ENCODE peak calls at places on chromosomes 2 and 18, in five cellular contexts. Z is mucosa of descending colon, P is K562, B is A673, N is pancreas. X is an unnamed sample. For H3K36me3 and H3K4me1, the result is how much of the 10 kb centered on the place peaks cover.

GRCh38 chr2:1739961-1740713 is 4.2 kb downstream of the PXDN start:
- DNase-seq in Z (peak), P (no peak), B (no peak), N (no peak), X (no peak)

GRCh38 chr2:157839162-157839801 is 36.8 kb downstream of the ACVR1 start:
- DNase-seq in Z (no peak), P (peak), B (peak), N (no peak), X (no peak)

GRCh38 chr2:184187421-184187971 is 410.8 kb upstream of the ZNF804A start:
- DNase-seq in Z (no peak), P (no peak), B (no peak), N (no peak), X (no peak)

GRCh38 chr2:207995887-207996286 is 29.4 kb downstream of the PLEKHM3 start:
- DNase-seq in Z (no peak), P (no peak), B (no peak), N (no peak), X (no peak)

GRCh38 chr2:233061591-233062446 is 1.7 kb downstream of the INPP5D start:
- DNase-seq in Z (peak), P (peak), B (no peak), N (no peak), X (no peak)

GRCh38 chr18:49335677-49336076 is 124.8 kb downstream of the DYM start:
- DNase-seq in Z (peak), P (peak), B (peak), N (no peak), X (peak)

GRCh38 chr18:49698596-49699025 is 114.7 kb downstream of the ACAA2 start:
- DNase-seq in Z (no peak), P (no peak), B (no peak), N (no peak), X (no peak)

GRCh38 chr2:3040066-3040428 is 337.6 kb downstream of the EIPR1 start:
- DNase-seq in Z (no peak), P (no peak), B (no peak), N (no peak), X (no peak)

GRCh38 chr2:88265352-88265960 is 95.3 kb downstream of the THNSL2 start:
- DNase-seq in Z (no peak), P (peak), B (peak), N (no peak), X (no peak)

GRCh38 chr2:153074207-153074606 is 355.8 kb downstream of the ARL6IP6 start:
- DNase-seq in Z (no peak), P (no peak), B (no peak), N (no peak), X (no peak)

GRCh38 chr2:11692966-11693521 is 23.0 kb upstream of the NTSR2 start:
- DNase-seq in Z (peak), P (peak), B (peak), N (peak), X (peak)

DNA sequence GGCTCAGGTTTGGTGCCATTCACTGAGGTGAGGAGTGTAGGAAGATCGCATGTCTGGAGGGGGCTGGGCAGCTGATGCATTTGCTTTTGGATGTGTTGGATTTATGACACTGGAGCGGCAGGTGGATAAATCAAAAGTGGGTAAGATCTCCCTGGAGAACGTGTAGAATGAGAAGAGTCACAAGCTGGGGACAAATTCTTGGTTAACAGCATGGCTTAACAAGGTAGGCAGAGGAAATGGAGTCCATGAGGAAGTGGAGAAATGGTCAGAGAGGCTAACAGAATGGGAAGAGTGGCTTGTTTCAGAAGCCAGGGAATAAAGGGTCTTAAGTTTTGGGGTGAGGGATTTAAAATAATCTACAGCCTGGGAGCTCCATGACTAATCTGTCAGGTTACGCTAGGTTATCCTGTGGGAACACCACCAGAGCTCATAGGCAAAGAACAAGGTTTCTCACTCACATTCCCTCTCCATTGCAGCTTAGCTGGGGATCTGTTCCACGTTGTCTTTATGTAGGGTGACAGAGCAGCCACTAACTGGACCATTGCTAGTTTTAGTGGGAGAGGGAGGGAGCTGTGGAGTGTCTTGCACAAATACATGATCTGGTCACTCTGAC is 12.8 kb downstream of the TSN start:
- DNase-seq in Z (no peak), P (no peak), B (no peak), N (no peak), X (no peak)
- H3K36me3 ChIP-seq in Z (under half), P (half or more), B (under half), N (under half), X (under half)

GRCh38 chr2:160324161-160324768 is 124.2 kb upstream of the ITGB6 start:
- DNase-seq in Z (peak), P (peak), B (peak), N (peak), X (peak)
- H3K4me1 ChIP-seq in Z (under half), P (under half), B (under half), N (under half), X (under half)

GRCh38 chr2:10437806-10438205 is 10.3 kb downstream of the ODC1 start:
- DNase-seq in Z (no peak), P (no peak), B (no peak), N (no peak), X (no peak)

GRCh38 chr2:10439971-10440370 is 8.2 kb downstream of the ODC1 start:
- DNase-seq in Z (no peak), P (no peak), B (no peak), N (no peak), X (no peak)

GRCh38 chr2:10440736-10441135 is 7.4 kb downstream of the ODC1 start:
- DNase-seq in Z (no peak), P (no peak), B (no peak), N (no peak), X (no peak)

GRCh38 chr2:10438688-10439087 is 9.4 kb downstream of the ODC1 start:
- DNase-seq in Z (no peak), P (peak), B (no peak), N (no peak), X (no peak)

GRCh38 chr2:10439185-10439879 is 8.8 kb downstream of the ODC1 start:
- DNase-seq in Z (no peak), P (peak), B (no peak), N (no peak), X (no peak)
- H3K36me3 ChIP-seq in Z (under half), P (half or more), B (half or more), N (under half), X (under half)

GRCh38 chr2:119699016-119699606 is 20.1 kb downstream of the TMEM177 start:
- DNase-seq in Z (no peak), P (no peak), B (no peak), N (no peak), X (no peak)
- H3K4me1 ChIP-seq in Z (under half), P (under half), B (under half), N (under half), X (under half)

DNA sequence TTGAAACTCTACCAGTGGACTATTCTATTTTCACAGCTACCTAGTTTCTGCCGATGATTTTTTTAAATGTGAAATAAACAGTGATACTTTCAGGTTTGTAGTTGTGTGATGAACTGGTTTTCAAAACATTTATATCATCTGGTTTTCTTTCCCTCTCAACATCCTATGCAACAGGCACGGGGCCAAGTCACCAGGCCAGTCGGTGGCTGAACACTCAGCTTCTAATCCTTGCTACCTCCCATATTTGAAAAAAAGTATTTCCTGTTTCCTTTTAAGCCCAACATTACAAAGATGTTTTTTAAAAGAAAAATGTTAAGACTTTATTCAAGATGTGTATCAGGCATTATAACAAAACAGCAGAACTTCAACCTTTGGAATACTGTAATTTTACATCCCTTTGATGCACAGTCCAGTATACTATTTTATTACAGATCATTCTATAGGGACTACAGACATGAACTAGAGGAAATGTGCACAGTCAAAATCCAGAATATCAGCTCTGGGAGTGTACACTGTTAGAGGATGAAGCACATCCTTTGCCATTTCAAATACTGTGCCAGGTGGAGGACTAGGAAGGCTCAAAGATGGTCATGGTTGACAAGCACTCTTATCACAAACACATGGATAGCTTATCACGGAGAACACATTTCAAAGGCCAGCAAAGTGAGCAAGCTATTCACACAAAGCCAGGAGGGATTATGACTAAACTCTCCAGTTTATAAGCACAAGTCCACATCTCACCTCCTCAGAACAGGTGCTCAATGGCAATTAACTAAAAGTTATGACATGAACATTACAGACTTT is 14.6 kb downstream of the MRPL35 start:
- DNase-seq in Z (peak), P (peak), B (no peak), N (no peak), X (peak)
- H3K36me3 ChIP-seq in Z (under half), P (half or more), B (under half), N (under half), X (under half)

GRCh38 chr18:70643812-70644211 is 355.0 kb downstream of the SOCS6 start:
- DNase-seq in Z (no peak), P (no peak), B (no peak), N (no peak), X (no peak)
- H3K4me1 ChIP-seq in Z (under half), P (under half), B (under half), N (under half), X (under half)

GRCh38 chr2:54639609-54640008 is 83.9 kb upstream of the EML6 start:
- DNase-seq in Z (no peak), P (peak), B (peak), N (no peak), X (no peak)

GRCh38 chr2:54641988-54642387 is 81.5 kb upstream of the EML6 start:
- DNase-seq in Z (no peak), P (no peak), B (no peak), N (no peak), X (no peak)

GRCh38 chr2:54638774-54639187 is 84.7 kb upstream of the EML6 start:
- DNase-seq in Z (no peak), P (no peak), B (peak), N (no peak), X (no peak)

GRCh38 chr2:54642684-54643430 is 80.6 kb upstream of the EML6 start:
- DNase-seq in Z (no peak), P (no peak), B (no peak), N (no peak), X (no peak)

DNA sequence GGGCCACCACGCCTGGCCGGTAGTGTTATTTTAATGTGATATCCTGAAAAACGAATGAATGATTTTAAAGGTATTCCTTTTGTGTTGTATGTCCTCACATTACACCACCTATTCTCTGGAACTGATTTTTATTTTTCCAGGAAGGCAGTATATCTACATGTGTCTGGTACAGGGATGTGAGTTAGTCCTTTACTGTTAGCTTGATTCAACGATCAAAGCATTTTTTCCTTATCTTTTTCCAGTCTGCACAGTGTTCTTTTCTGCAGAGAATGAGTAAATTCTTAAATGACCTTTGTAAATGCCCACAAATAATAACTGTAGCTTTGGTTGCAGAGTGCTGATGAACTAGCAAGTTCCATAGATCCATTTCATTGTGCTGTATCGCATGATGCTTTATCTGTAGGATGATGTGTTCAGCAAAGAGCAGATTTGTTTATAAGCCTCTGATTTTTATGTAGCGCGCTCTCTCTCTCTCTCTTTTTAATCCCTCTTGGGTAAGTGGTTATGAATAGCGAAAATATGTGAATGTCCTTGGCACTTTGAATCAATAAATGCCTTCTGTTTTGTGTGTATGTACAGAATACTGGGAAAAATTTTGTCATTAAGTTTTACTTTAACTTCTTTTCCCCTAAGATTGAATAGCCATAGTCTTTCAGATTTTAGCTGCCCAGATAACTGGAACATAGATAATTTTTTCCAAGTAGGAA is 82.5 kb upstream of the EML6 start:
- DNase-seq in Z (no peak), P (no peak), B (no peak), N (no peak), X (no peak)
- H3K36me3 ChIP-seq in Z (under half), P (half or more), B (under half), N (under half), X (under half)

DNA sequence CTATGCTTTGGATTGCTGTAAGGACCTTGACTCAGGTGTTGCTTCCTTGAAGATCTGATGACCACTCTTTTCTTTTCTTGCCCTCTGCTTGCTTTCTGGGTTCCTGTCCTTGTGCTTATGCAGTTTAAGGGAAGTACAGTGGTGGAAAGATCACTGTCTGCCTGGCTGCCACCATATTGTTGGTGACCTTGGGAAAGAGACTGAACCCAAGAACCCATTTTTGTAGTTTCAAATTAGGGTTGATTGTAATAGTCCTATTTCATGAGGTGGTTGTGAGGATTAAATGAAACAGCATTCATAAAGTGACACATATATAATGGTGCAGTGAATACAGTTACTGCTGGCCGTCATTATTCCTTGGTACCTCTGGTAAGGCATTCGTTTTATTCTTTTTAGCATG is 41.1 kb downstream of the MAP4K4 start:
- DNase-seq in Z (no peak), P (no peak), B (no peak), N (no peak), X (no peak)
- H3K4me1 ChIP-seq in Z (under half), P (under half), B (under half), N (half or more), X (half or more)

DNA sequence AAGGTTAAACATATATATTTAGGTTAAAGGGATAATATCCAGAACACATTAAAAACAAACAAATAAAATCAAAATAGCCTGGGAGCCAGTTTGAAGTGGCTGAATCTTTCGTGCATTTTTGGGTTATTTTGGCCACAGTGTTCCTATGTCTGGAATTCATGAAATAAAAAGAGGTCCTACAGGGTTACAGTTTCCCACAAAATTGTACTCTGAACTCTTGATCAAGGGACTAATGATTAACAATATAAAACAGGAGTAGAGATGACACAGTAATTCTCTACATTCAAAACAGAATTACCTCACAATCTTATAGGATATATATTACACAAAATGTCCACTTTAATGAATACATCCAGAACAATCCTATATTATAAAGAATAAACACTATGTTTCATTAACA is 24.9 kb downstream of the VPS4B start:
- DNase-seq in Z (no peak), P (no peak), B (no peak), N (no peak), X (no peak)
- H3K36me3 ChIP-seq in Z (under half), P (under half), B (half or more), N (under half), X (under half)

GRCh38 chr2:231674587-231675334 is 33.6 kb upstream of the PTMA start:
- DNase-seq in Z (peak), P (peak), B (peak), N (peak), X (peak)

GRCh38 chr2:231670892-231671616 is 37.3 kb upstream of the PTMA start:
- DNase-seq in Z (peak), P (peak), B (peak), N (no peak), X (no peak)

GRCh38 chr2:231672617-231673347 is 35.5 kb upstream of the PTMA start:
- DNase-seq in Z (peak), P (peak), B (peak), N (no peak), X (peak)

GRCh38 chr2:231671617-231672350 is 36.5 kb upstream of the PTMA start:
- DNase-seq in Z (peak), P (no peak), B (no peak), N (no peak), X (no peak)

DNA sequence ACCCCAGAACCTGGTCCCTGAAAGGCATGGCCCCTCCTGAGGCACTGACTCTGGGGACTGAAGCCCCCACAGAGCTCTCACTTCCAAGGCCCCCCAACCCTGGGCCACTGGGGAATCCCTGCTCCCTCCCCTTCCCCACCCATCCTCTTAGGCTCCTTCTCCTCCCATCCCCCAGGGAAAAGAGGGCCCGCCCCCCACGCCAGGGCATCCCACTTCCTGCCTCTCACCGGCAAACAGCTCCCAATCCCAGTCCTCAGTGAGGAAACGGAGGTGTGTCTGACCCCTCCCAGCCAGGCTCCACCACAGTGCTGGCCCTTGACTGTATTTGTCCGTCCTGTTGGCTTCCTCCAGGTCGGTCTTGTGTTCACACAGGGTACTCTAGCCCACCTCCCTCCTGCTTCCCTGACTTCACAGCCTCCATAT is 35.0 kb upstream of the PTMA start:
- DNase-seq in Z (peak), P (peak), B (no peak), N (no peak), X (peak)
- H3K4me1 ChIP-seq in Z (half or more), P (under half), B (under half), N (under half), X (under half)

X was measured in Caco-2.